ENCODE peak calls at places on chromosome 6, in six cellular contexts. H is brain microvascular endothelial cell, J is tibial artery, G is A549, W is breast epithelium, R is stomach. U is an unnamed sample.

GRCh38 chr6:42781811-42782688 is at the start of gene BICRAL:
- DNase-seq in H (peak; percentile 58), J (peak; percentile 70), G (peak; percentile 69), W (peak; percentile 53), R (peak; percentile 59), U (no peak)

GRCh38 chr6:117976030-117976651 is 69.1 kb downstream of the SLC35F1 start:
- DNase-seq in H (peak; percentile 18), J (no peak), G (peak; percentile 54), W (no peak), R (no peak), U (no peak)

GRCh38 chr6:19988555-19988954 is 151.4 kb downstream of the ID4 start:
- DNase-seq in H (peak; percentile 37), J (no peak), G (no peak), W (no peak), R (no peak), U (no peak)

GRCh38 chr6:46410330-46410953 is 80.8 kb downstream of the RCAN2 start:
- DNase-seq in H (peak; percentile 24), J (peak; percentile 22), G (no peak), W (no peak), R (no peak), U (no peak)

GRCh38 chr6:120844084-120844483 is 490.2 kb downstream of the TBC1D32 start:
- DNase-seq in H (no peak), J (no peak), G (no peak), W (no peak), R (no peak), U (no peak)

GRCh38 chr6:7512320-7512719 is 29.2 kb upstream of the DSP start:
- DNase-seq in H (no peak), J (no peak), G (no peak), W (no peak), R (no peak), U (no peak)

GRCh38 chr6:167888098-167888497 is 61.4 kb downstream of the AFDN start:
- DNase-seq in H (no peak), J (no peak), G (no peak), W (no peak), R (no peak), U (no peak)

GRCh38 chr6:71349395-71349794 is 60.8 kb downstream of the OGFRL1 start:
- DNase-seq in H (no peak), J (no peak), G (peak; percentile 26), W (no peak), R (no peak), U (no peak)

GRCh38 chr6:125050663-125051318 is 88.6 kb downstream of the RNF217 start:
- DNase-seq in H (no peak), J (no peak), G (no peak), W (no peak), R (no peak), U (no peak)

GRCh38 chr6:126170875-126171489 is 168.9 kb upstream of the CENPW start:
- DNase-seq in H (no peak), J (no peak), G (peak; percentile 39), W (no peak), R (no peak), U (no peak)

GRCh38 chr6:156848123-156848522 is 70.9 kb downstream of the ARID1B start:
- DNase-seq in H (no peak), J (no peak), G (no peak), W (no peak), R (no peak), U (no peak)

GRCh38 chr6:7143161-7143974 is 35.6 kb downstream of the RREB1 start:
- DNase-seq in H (no peak), J (no peak), G (no peak), W (no peak), R (no peak), U (no peak)

GRCh38 chr6:28772480-28773381 is 151.1 kb downstream of the TRIM27 start:
- DNase-seq in H (no peak), J (no peak), G (no peak), W (no peak), R (no peak), U (no peak)

GRCh38 chr6:139373928-139374356 is 506 bp downstream of the CITED2 start:
- DNase-seq in H (no peak), J (peak; percentile 57), G (no peak), W (no peak), R (no peak), U (no peak)

GRCh38 chr6:98579089-98579488 is 255.3 kb upstream of the POU3F2 start:
- DNase-seq in H (no peak), J (no peak), G (no peak), W (no peak), R (no peak), U (no peak)

GRCh38 chr6:141922898-141923297 is 209.8 kb upstream of the GJE1 start:
- DNase-seq in H (no peak), J (no peak), G (no peak), W (no peak), R (no peak), U (no peak)

GRCh38 chr6:71444222-71444621 is 155.6 kb downstream of the OGFRL1 start:
- DNase-seq in H (no peak), J (no peak), G (peak; percentile 58), W (no peak), R (no peak), U (no peak)

GRCh38 chr6:50539441-50539840 is 173.9 kb upstream of the TFAP2D start:
- DNase-seq in H (no peak), J (no peak), G (no peak), W (no peak), R (no peak), U (no peak)

GRCh38 chr6:69816017-69816416 is 19.2 kb upstream of the LMBRD1 start:
- DNase-seq in H (no peak), J (no peak), G (no peak), W (no peak), R (no peak), U (no peak)

GRCh38 chr6:111230351-111231077 is 143.2 kb downstream of the SLC16A10 start:
- DNase-seq in H (peak; percentile 22), J (no peak), G (no peak), W (no peak), R (no peak), U (no peak)

GRCh38 chr6:34412643-34413214 is 13.1 kb downstream of the RPS10 start:
- DNase-seq in H (no peak), J (no peak), G (no peak), W (no peak), R (no peak), U (no peak)

GRCh38 chr6:43698584-43699349 is 11.2 kb upstream of the MRPS18A start:
- DNase-seq in H (peak; percentile 27), J (peak; percentile 51), G (peak; percentile 42), W (no peak), R (peak; percentile 85), U (no peak)

GRCh38 chr6:46903175-46903574 is 18.6 kb downstream of the ADGRF5 start:
- DNase-seq in H (no peak), J (no peak), G (no peak), W (no peak), R (no peak), U (no peak)

GRCh38 chr6:63574554-63574900 is 2.2 kb downstream of the LOC128125822 start:
- DNase-seq in H (no peak), J (no peak), G (no peak), W (no peak), R (no peak), U (no peak)

GRCh38 chr6:142784344-142784743 is 160.6 kb downstream of the HIVEP2 start:
- DNase-seq in H (no peak), J (no peak), G (no peak), W (no peak), R (no peak), U (no peak)

GRCh38 chr6:165656581-165657324 is 6.3 kb downstream of the PDE10A start:
- DNase-seq in H (no peak), J (no peak), G (no peak), W (no peak), R (no peak), U (no peak)

GRCh38 chr6:39471954-39472659 is 149.6 kb upstream of the KCNK16 start:
- DNase-seq in H (no peak), J (no peak), G (no peak), W (no peak), R (no peak), U (no peak)

GRCh38 chr6:16273266-16273665 is 34.9 kb downstream of the GMPR start:
- DNase-seq in H (peak; percentile 9), J (no peak), G (no peak), W (no peak), R (no peak), U (no peak)
- H3K27ac ChIP-seq in H (no peak overlapping the region), J (no peak overlapping the region), G (no peak overlapping the region), W (no peak overlapping the region), R (no peak overlapping the region), U (no peak overlapping the region)

GRCh38 chr6:135159531-135159930 is 21.6 kb upstream of the MYB start:
- DNase-seq in H (no peak), J (no peak), G (no peak), W (no peak), R (no peak), U (no peak)

GRCh38 chr6:135161996-135162395 is 19.1 kb upstream of the MYB start:
- DNase-seq in H (no peak), J (no peak), G (no peak), W (no peak), R (no peak), U (no peak)

GRCh38 chr6:135163440-135163738 is 17.7 kb upstream of the MYB start:
- DNase-seq in H (no peak), J (no peak), G (no peak), W (no peak), R (no peak), U (no peak)

GRCh38 chr6:135162678-135163439 is 18.2 kb upstream of the MYB start:
- DNase-seq in H (no peak), J (no peak), G (peak; percentile 65), W (no peak), R (peak; percentile 40), U (no peak)

DNA sequence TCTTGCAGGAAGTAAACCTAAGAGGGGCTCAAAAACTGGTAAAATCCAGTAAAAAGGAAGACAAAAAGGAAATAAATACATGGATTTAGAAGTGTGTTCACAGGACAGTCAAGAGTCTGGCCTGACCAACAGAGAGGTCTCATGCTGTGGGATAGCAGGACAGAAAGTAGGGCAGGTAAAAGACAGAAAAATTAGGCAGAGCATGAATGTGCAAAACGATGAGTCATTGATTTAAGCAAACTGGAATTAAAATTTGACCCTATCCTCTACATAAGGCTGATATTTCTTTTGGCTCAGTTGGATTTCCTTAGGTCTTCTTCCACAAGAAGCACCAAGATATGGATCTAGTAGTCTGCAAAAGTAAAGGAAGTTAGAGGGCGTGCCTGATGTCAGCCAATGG is 19.7 kb upstream of the MYB start:
- DNase-seq in H (no peak), J (no peak), G (no peak), W (no peak), R (no peak), U (no peak)
- TF ChIP-seq CTCF in H (no peak), J (no peak), G (no peak), W (no peak), R (no peak), U (no peak)

GRCh38 chr6:169162249-169162967 is 91.2 kb downstream of the THBS2 start:
- DNase-seq in H (no peak), J (no peak), G (no peak), W (peak; percentile 2), R (peak; percentile 22), U (no peak)
- H3K4me3 ChIP-seq in H (no peak overlapping the region), J (peak overlapping the region; percentile 21), G (no peak overlapping the region), W (no peak overlapping the region), R (no peak overlapping the region), U (no peak overlapping the region)

DNA sequence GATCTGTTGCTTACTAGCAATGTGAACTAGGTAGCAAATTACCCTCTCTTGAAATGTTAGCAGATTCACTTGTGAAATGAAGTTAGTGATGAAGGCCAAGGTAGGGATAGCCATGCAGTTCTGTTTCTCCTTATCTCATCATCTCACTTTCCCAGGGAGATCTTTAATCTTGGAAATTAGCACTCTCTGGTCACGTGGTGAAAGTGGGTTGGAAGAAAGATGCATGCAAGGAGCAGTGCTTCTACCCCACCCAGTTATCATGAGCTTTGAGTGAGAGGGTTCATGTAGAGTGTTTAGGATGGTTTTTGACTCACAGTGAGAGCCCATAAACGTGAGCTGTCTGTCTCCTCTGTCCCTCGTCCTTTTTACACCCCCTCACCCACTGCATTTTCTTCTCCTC is 346.3 kb downstream of the QKI start:
- DNase-seq in H (no peak), J (no peak), G (no peak), W (no peak), R (no peak), U (no peak)
- H3K27ac ChIP-seq in H (no peak overlapping the region), J (no peak overlapping the region), G (no peak overlapping the region), W (no peak overlapping the region), R (no peak overlapping the region), U (no peak overlapping the region)

U was measured in RWPE2.